ENCODE peak calls at places on chromosomes 4 and X, in ten cellular contexts. U is cardiac muscle cell, I is AG10803, H is OCI-LY7, L is transverse colon, X is heart left ventricle, Q is fibroblast of pulmonary artery, D is neural progenitor cell, F is psoas muscle, M is IMR-90. B is an unnamed sample.

GRCh38 chrX:40243699-40244098 is 145.9 kb upstream of the BCOR start:
- DNase-seq in D (peak; percentile 45), L (no peak), H (no peak), Q (no peak), I (no peak), U (no peak), X (no peak), F (no peak), M (no peak), B (no peak)

GRCh38 chrX:11890843-11891514 is 132.9 kb downstream of the MSL3 start:
- DNase-seq in H (no peak), M (no peak), D (no peak), X (no peak), U (peak; percentile 60), I (peak; percentile 1), Q (peak; percentile 65), L (peak; percentile 20), F (peak; percentile 71), B (no peak)

GRCh38 chr4:141669501-141669900 is 33.1 kb downstream of the IL15 start:
- DNase-seq in I (peak; percentile 57), L (no peak), M (no peak), H (no peak), X (no peak), F (no peak), Q (no peak), U (no peak), D (no peak), B (no peak)

GRCh38 chrX:19677121-19677520 is 161.8 kb upstream of the MAP3K15 start:
- DNase-seq in D (no peak), L (no peak), X (no peak), F (no peak), H (no peak), M (no peak), I (no peak), Q (no peak), U (no peak), B (no peak)

GRCh38 chrX:130330706-130331105 is 9.0 kb upstream of the SLC25A14 start:
- DNase-seq in I (peak; percentile 39), D (peak; percentile 60), X (peak; percentile 66), M (peak; percentile 40), H (peak; percentile 69), F (peak; percentile 56), Q (peak; percentile 52), L (peak; percentile 47), U (peak; percentile 53), B (peak; percentile 75)

GRCh38 chr4:182144621-182145359 is 98.4 kb upstream of the TENM3 start:
- DNase-seq in H (no peak), X (no peak), L (no peak), I (no peak), F (no peak), Q (peak; percentile 15), U (no peak), M (peak; percentile 22), D (peak; percentile 53), B (peak; percentile 15)

GRCh38 chr4:61723492-61723891 is 523.4 kb downstream of the ADGRL3 start:
- DNase-seq in Q (no peak), H (no peak), L (no peak), M (no peak), X (no peak), D (no peak), F (no peak), I (no peak), U (no peak), B (no peak)

GRCh38 chr4:15778191-15778741 is at the start of gene CD38:
- DNase-seq in H (peak; percentile 94), L (peak; percentile 68), D (peak; percentile 55), F (peak; percentile 73), Q (no peak), M (no peak), I (no peak), U (peak; percentile 20), X (peak; percentile 79), B (peak; percentile 88)

GRCh38 chr4:97152159-97152558 is 991.1 kb downstream of the STPG2 start:
- DNase-seq in D (no peak), X (no peak), U (no peak), I (no peak), H (no peak), F (no peak), Q (no peak), M (no peak), L (no peak), B (no peak)

GRCh38 chr4:80876810-80877209 is 153.7 kb upstream of the BMP3 start:
- DNase-seq in F (no peak), I (peak; percentile 16), X (no peak), Q (no peak), D (no peak), U (peak; percentile 17), L (no peak), H (peak; percentile 67), M (no peak), B (peak; percentile 78)

GRCh38 chr4:121107507-121107906 is 35.2 kb upstream of the NDNF start:
- DNase-seq in Q (no peak), U (no peak), D (no peak), F (no peak), X (no peak), H (no peak), M (no peak), L (no peak), I (no peak), B (no peak)

GRCh38 chr4:121114756-121115155 is 42.4 kb upstream of the NDNF start:
- DNase-seq in M (no peak), X (no peak), H (no peak), L (no peak), D (no peak), Q (no peak), U (no peak), F (no peak), I (no peak), B (no peak)

GRCh38 chr4:121108557-121108956 is 36.2 kb upstream of the NDNF start:
- DNase-seq in H (no peak), L (no peak), M (no peak), D (no peak), U (no peak), Q (no peak), X (no peak), F (no peak), I (no peak), B (no peak)

GRCh38 chr4:121113680-121114079 is 41.3 kb upstream of the NDNF start:
- DNase-seq in X (no peak), Q (no peak), D (no peak), F (no peak), L (no peak), U (no peak), I (no peak), M (no peak), H (no peak), B (peak; percentile 60)

GRCh38 chr4:121112530-121112929 is 40.2 kb upstream of the NDNF start:
- DNase-seq in M (no peak), I (no peak), L (no peak), F (no peak), H (no peak), Q (peak; percentile 7), X (no peak), D (no peak), U (no peak), B (no peak)
- TF ChIP-seq CTCF in M (peak; percentile 41), I (peak; percentile 58), L (peak; percentile 46), F (peak; percentile 46), H (peak; percentile 80), Q (peak; percentile 40), X (peak; percentile 57), D (peak; percentile 58), U (peak; percentile 43), B (peak; percentile 13)

GRCh38 chr4:173526724-173527102 is 3.3 kb downstream of the HAND2 start:
- DNase-seq in L (no peak), U (no peak), I (no peak), D (no peak), F (no peak), Q (no peak), X (no peak), M (no peak), H (no peak), B (no peak)
- H3K4me3 ChIP-seq in L (peak overlapping the region; percentile 40), U (peak overlapping the region; percentile 96), I (peak overlapping the region; percentile 71), D (no peak overlapping the region), F (no peak overlapping the region), Q (peak overlapping the region; percentile 89), X (peak overlapping the region; percentile 88), M (no peak overlapping the region), H (no peak overlapping the region), B (no peak overlapping the region)

GRCh38 chrX:41480508-41481260 is 33.5 kb downstream of the NYX start:
- DNase-seq in L (no peak), M (no peak), U (no peak), Q (no peak), H (no peak), F (no peak), D (no peak), X (no peak), I (no peak), B (no peak)

GRCh38 chrX:41475611-41476241 is 28.6 kb downstream of the NYX start:
- DNase-seq in Q (no peak), L (no peak), H (no peak), X (no peak), I (no peak), F (no peak), M (no peak), U (no peak), D (peak; percentile 91), B (no peak)

GRCh38 chrX:41482153-41482850 is 35.2 kb downstream of the NYX start:
- DNase-seq in X (no peak), F (no peak), H (no peak), I (peak; percentile 17), L (no peak), U (peak; percentile 41), Q (peak; percentile 34), M (peak; percentile 7), D (no peak), B (no peak)

GRCh38 chrX:41478397-41478911 is 31.3 kb downstream of the NYX start:
- DNase-seq in I (no peak), F (no peak), U (no peak), D (no peak), Q (no peak), H (no peak), L (no peak), M (no peak), X (no peak), B (no peak)

DNA sequence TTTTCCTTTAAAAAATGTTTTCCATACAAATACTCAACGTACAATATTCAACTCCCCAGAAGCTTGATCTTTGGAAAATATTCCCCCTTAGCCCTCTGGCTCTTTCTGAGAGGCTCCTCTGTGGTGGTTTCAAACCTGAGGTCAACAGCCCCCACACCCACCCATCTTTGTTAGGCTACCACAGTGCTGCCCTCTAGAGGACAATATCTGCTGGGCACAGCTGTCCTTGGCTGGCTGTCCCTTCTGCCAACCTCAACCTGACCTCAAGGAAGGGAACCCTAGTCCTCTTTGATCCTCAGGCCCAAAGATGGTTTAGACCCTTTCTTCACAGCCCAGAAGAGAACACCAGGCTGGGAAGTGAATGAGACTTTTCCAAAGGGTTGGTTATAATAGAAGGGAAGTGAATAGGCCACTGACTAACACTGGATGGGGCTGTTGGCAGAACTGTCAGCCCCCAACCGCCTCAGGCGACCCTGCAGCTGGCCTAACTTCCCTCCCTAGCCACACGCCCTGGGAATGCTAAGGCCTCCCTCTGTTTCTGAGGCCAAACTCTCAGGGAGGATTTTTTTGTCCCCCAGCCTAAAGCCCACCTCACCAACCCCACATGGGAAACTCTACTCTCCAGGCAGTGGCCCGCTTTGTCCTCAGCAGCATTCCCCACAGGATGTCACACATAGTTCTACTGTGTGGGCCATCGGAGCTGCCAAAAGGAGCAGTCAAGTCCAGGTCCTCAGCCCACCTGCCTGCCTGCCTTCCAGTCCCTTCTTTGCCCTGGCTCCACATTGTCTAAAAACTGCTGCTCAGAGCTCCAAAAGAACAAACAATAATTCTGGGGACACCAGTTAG is 34.3 kb downstream of the NYX start:
- DNase-seq in Q (no peak), X (no peak), H (peak; percentile 48), I (peak; percentile 4), U (no peak), L (no peak), D (peak; percentile 50), M (no peak), F (no peak), B (peak; percentile 49)
- TF ChIP-seq CTCF in Q (peak; percentile 44), X (peak; percentile 2), H (peak; percentile 77), I (peak; percentile 45), U (peak; percentile 39), L (peak; percentile 28), D (peak; percentile 57), M (peak; percentile 33), F (peak; percentile 17), B (peak; percentile 48)

GRCh38 chrX:148466292-148466691 is 34.1 kb upstream of the AFF2 start:
- DNase-seq in X (no peak), Q (no peak), U (no peak), H (no peak), M (no peak), D (no peak), F (no peak), I (no peak), L (no peak), B (peak; percentile 34)
- H3K4me3 ChIP-seq in X (no peak overlapping the region), Q (no peak overlapping the region), U (no peak overlapping the region), H (no peak overlapping the region), M (no peak overlapping the region), D (no peak overlapping the region), F (no peak overlapping the region), I (no peak overlapping the region), L (no peak overlapping the region), B (no peak overlapping the region)